ENCODE peak calls at places on chromosome 14, in six cellular contexts. H is BJ, W is Caco-2, D is GM13976, Q is sigmoid colon, K is fibroblast of the aortic adventitia. A is an unnamed sample.

GRCh38 chr14:103679351-103679750 is 35.9 kb downstream of the XRCC3 start:
- DNase-seq in H (no peak), W (no peak), D (peak; percentile 82), Q (no peak), K (no peak), A (no peak)

GRCh38 chr14:34161351-34162169 is 210.7 kb upstream of the EGLN3 start:
- DNase-seq in H (no peak), W (no peak), D (no peak), Q (no peak), K (no peak), A (no peak)

GRCh38 chr14:61140271-61140670 is 140.9 kb downstream of the TMEM30B start:
- DNase-seq in H (no peak), W (no peak), D (no peak), Q (no peak), K (peak; percentile 36), A (no peak)

GRCh38 chr14:96072746-96073145 is 33.6 kb downstream of the C14orf132 start:
- DNase-seq in H (no peak), W (no peak), D (no peak), Q (no peak), K (no peak), A (no peak)

GRCh38 chr14:26332966-26333365 is 264.9 kb downstream of the NOVA1 start:
- DNase-seq in H (no peak), W (no peak), D (no peak), Q (peak; percentile 64), K (peak; percentile 18), A (no peak)

GRCh38 chr14:61145903-61146411 is 135.2 kb downstream of the TMEM30B start:
- DNase-seq in H (peak; percentile 95), W (no peak), D (no peak), Q (no peak), K (peak; percentile 90), A (no peak)

GRCh38 chr14:96253140-96253539 is 2.9 kb upstream of the BDKRB1 start:
- DNase-seq in H (peak; percentile 51), W (peak; percentile 65), D (no peak), Q (peak; percentile 82), K (peak; percentile 94), A (no peak)

GRCh38 chr14:80850197-80850814 is 91.2 kb downstream of the CEP128 start:
- DNase-seq in H (peak; percentile 9), W (no peak), D (no peak), Q (no peak), K (peak; percentile 79), A (no peak)

GRCh38 chr14:91277546-91278382 is 33.3 kb upstream of the GPR68 start:
- DNase-seq in H (no peak), W (no peak), D (no peak), Q (no peak), K (no peak), A (no peak)

GRCh38 chr14:102454711-102455110 is 54.9 kb downstream of the ANKRD9 start:
- DNase-seq in H (no peak), W (no peak), D (no peak), Q (no peak), K (no peak), A (no peak)

GRCh38 chr14:92793709-92794546 is at the start of gene GOLGA5:
- DNase-seq in H (peak; percentile 83), W (peak; percentile 97), D (peak; percentile 96), Q (peak; percentile 99), K (peak; percentile 98), A (peak; percentile 34)
- TF ChIP-seq CTCF in H (no peak), W (no peak), D (no peak), Q (no peak), K (no peak), A (no peak)

GRCh38 chr14:76056128-76056527 is 70.6 kb downstream of the IFT43 start:
- DNase-seq in H (no peak), W (no peak), D (no peak), Q (no peak), K (no peak), A (no peak)
- TF ChIP-seq CTCF in H (peak; percentile 53), W (peak; percentile 54), D (peak; percentile 1), Q (no peak), K (peak; percentile 43), A (peak; percentile 38)

DNA sequence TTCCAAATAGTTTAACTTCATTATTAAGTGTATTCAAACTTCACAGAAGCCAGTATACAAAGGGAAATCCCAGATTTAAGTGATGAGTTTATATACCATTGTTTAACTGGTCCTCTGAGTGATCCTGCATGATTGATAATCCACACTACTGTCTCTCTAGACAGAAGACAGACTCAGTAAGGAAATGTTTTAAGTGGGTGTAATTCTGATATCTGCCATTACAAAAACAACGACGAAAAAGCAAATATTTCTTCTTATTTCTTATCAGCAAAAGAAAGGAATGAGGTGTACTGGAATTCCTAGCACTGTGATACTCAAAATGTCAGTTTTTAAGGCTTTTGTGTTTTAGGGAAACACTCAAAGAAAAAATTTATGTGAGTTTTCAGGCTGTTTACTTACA is 127.5 kb downstream of the GPHN start:
- DNase-seq in H (no peak), W (no peak), D (no peak), Q (no peak), K (peak; percentile 29), A (no peak)
- TF ChIP-seq CTCF in H (no peak), W (no peak), D (no peak), Q (no peak), K (no peak), A (no peak)

DNA sequence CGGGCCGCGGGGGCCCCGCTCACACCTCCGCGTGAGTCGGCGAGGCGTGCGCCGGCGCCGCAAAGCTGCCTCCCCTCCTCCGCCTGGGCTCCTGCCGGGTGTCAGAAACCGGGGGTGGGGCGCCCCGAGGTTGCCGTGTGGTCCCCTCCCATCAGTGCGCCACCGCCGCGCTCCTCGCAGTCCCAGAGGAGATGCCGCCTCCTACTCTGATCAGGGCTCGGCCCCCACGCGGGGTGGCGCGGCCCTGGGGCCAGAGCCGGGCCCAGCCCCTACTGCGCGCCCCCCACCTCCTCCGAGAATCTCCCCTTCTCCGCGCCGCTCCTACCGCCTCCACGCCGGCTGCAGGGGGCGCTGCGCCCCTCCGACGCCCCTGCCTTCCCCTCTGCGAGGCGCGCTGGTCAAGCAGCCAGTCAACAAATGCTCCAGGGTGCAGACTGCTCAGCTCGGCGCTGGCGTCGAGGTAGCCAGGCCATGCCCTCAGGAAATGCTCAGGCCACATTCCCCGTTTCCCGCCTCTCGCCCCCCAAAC is 467 bp upstream of the JAG2 start:
- DNase-seq in H (no peak), W (no peak), D (peak; percentile 71), Q (no peak), K (no peak), A (peak; percentile 69)
- TF ChIP-seq CTCF in H (peak; percentile 44), W (no peak), D (peak; percentile 40), Q (no peak), K (peak; percentile 37), A (peak; percentile 63)